ENCODE peak calls at places on chromosomes 2 and 18, in nine cellular contexts. One of them, this sample, is unnamed.

GRCh38 chr18:24043403-24043802 is 28.8 kb downstream of the TTC39C start:
- DNase-seq in OCI-LY7: no peak
- DNase-seq in ovary: no peak
- DNase-seq in spleen: no peak
- DNase-seq in AG04449: no peak
- DNase-seq in neural progenitor cell: no peak
- DNase-seq in AG10803: no peak
- DNase-seq in colonic mucosa: no peak
- DNase-seq in progenitor cell of endocrine pancreas: no peak
- DNase-seq in this sample: no peak

GRCh38 chr2:196481323-196481695 is 158.2 kb upstream of the CCDC150 start:
- DNase-seq in OCI-LY7: no peak
- DNase-seq in ovary: no peak
- DNase-seq in spleen: no peak
- DNase-seq in AG04449: peak
- DNase-seq in neural progenitor cell: no peak
- DNase-seq in AG10803: peak
- DNase-seq in colonic mucosa: no peak
- DNase-seq in progenitor cell of endocrine pancreas: no peak
- DNase-seq in this sample: no peak

GRCh38 chr2:108612153-108612513 is 77.9 kb downstream of the LIMS1 start:
- DNase-seq in OCI-LY7: peak
- DNase-seq in ovary: no peak
- DNase-seq in spleen: no peak
- DNase-seq in AG04449: no peak
- DNase-seq in neural progenitor cell: no peak
- DNase-seq in AG10803: peak
- DNase-seq in colonic mucosa: no peak
- DNase-seq in progenitor cell of endocrine pancreas: no peak
- DNase-seq in this sample: no peak

GRCh38 chr2:47675196-47675825 is 107.6 kb upstream of the MSH6 start:
- DNase-seq in OCI-LY7: no peak
- DNase-seq in ovary: no peak
- DNase-seq in spleen: no peak
- DNase-seq in AG04449: no peak
- DNase-seq in neural progenitor cell: no peak
- DNase-seq in AG10803: no peak
- DNase-seq in colonic mucosa: no peak
- DNase-seq in progenitor cell of endocrine pancreas: no peak
- DNase-seq in this sample: no peak

GRCh38 chr18:44541781-44542180 is 138.9 kb upstream of the SETBP1 start:
- DNase-seq in OCI-LY7: no peak
- DNase-seq in ovary: no peak
- DNase-seq in spleen: no peak
- DNase-seq in AG04449: no peak
- DNase-seq in neural progenitor cell: no peak
- DNase-seq in AG10803: no peak
- DNase-seq in colonic mucosa: no peak
- DNase-seq in progenitor cell of endocrine pancreas: no peak
- DNase-seq in this sample: no peak

GRCh38 chr2:158774663-158775062 is 20.5 kb upstream of the DAPL1 start:
- DNase-seq in OCI-LY7: no peak
- DNase-seq in ovary: no peak
- DNase-seq in spleen: no peak
- DNase-seq in AG04449: no peak
- DNase-seq in neural progenitor cell: no peak
- DNase-seq in AG10803: no peak
- DNase-seq in colonic mucosa: no peak
- DNase-seq in progenitor cell of endocrine pancreas: no peak
- DNase-seq in this sample: no peak

GRCh38 chr2:158796606-158797005 is 1.5 kb downstream of the DAPL1 start:
- DNase-seq in OCI-LY7: no peak
- DNase-seq in ovary: no peak
- DNase-seq in spleen: no peak
- DNase-seq in AG04449: no peak
- DNase-seq in neural progenitor cell: no peak
- DNase-seq in AG10803: no peak
- DNase-seq in colonic mucosa: no peak
- DNase-seq in progenitor cell of endocrine pancreas: no peak
- DNase-seq in this sample: no peak

GRCh38 chr2:25076749-25077148 is 34.9 kb downstream of the EFR3B start:
- DNase-seq in OCI-LY7: no peak
- DNase-seq in ovary: no peak
- DNase-seq in spleen: no peak
- DNase-seq in AG04449: no peak
- DNase-seq in neural progenitor cell: no peak
- DNase-seq in AG10803: peak
- DNase-seq in colonic mucosa: no peak
- DNase-seq in progenitor cell of endocrine pancreas: no peak
- DNase-seq in this sample: no peak

GRCh38 chr2:200125463-200125862 is 170.1 kb downstream of the MAIP1 start:
- DNase-seq in OCI-LY7: no peak
- DNase-seq in ovary: no peak
- DNase-seq in spleen: no peak
- DNase-seq in AG04449: no peak
- DNase-seq in neural progenitor cell: no peak
- DNase-seq in AG10803: no peak
- DNase-seq in colonic mucosa: peak
- DNase-seq in progenitor cell of endocrine pancreas: no peak
- DNase-seq in this sample: no peak

GRCh38 chr2:65974067-65974723 is 460.7 kb upstream of the MEIS1 start:
- DNase-seq in OCI-LY7: no peak
- DNase-seq in ovary: no peak
- DNase-seq in spleen: no peak
- DNase-seq in AG04449: no peak
- DNase-seq in neural progenitor cell: no peak
- DNase-seq in AG10803: no peak
- DNase-seq in colonic mucosa: no peak
- DNase-seq in progenitor cell of endocrine pancreas: no peak
- DNase-seq in this sample: no peak

GRCh38 chr2:88199912-88200682 is 30.0 kb downstream of the THNSL2 start:
- DNase-seq in OCI-LY7: no peak
- DNase-seq in ovary: no peak
- DNase-seq in spleen: peak
- DNase-seq in AG04449: no peak
- DNase-seq in neural progenitor cell: peak
- DNase-seq in AG10803: no peak
- DNase-seq in colonic mucosa: no peak
- DNase-seq in progenitor cell of endocrine pancreas: no peak
- DNase-seq in this sample: peak

GRCh38 chr2:235048549-235048948 is 96.7 kb downstream of the SH3BP4 start:
- DNase-seq in OCI-LY7: no peak
- DNase-seq in ovary: no peak
- DNase-seq in spleen: peak
- DNase-seq in AG04449: no peak
- DNase-seq in neural progenitor cell: no peak
- DNase-seq in AG10803: no peak
- DNase-seq in colonic mucosa: peak
- DNase-seq in progenitor cell of endocrine pancreas: no peak
- DNase-seq in this sample: no peak

GRCh38 chr2:65077898-65078297 is 21.7 kb downstream of the CEP68 start:
- DNase-seq in OCI-LY7: peak
- DNase-seq in ovary: no peak
- DNase-seq in spleen: no peak
- DNase-seq in AG04449: no peak
- DNase-seq in neural progenitor cell: no peak
- DNase-seq in AG10803: no peak
- DNase-seq in colonic mucosa: no peak
- DNase-seq in progenitor cell of endocrine pancreas: no peak
- DNase-seq in this sample: no peak

DNA sequence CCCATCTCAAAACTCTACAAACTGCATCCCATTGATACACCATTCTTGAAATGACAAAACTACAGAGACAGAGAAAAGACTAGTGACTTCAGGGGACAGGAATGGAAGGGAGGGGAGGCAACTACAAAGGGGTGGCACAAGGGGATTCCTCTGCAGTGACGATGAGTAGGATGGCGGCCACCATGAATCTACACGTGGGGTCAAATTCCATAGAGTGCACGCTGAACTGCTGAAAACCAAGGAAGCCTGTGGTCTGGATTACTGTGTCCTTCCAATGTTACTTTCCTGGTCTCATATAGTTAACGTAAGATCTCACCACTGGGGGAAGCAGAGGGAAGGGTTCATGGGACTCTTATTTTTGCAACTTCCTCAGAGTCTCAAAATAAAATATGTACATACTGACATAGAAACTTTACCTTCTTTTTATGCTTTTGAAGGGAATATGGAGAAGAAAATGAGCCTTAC is 23.6 kb downstream of the COX7A2L start:
- DNase-seq in OCI-LY7: peak
- DNase-seq in ovary: no peak
- DNase-seq in spleen: no peak
- DNase-seq in AG04449: no peak
- DNase-seq in neural progenitor cell: no peak
- DNase-seq in AG10803: no peak
- DNase-seq in colonic mucosa: no peak
- DNase-seq in progenitor cell of endocrine pancreas: no peak
- DNase-seq in this sample: no peak
- TF ChIP-seq CTCF in OCI-LY7: peak
- TF ChIP-seq CTCF in ovary: no peak
- TF ChIP-seq CTCF in spleen: no peak
- TF ChIP-seq CTCF in AG04449: no peak
- TF ChIP-seq CTCF in neural progenitor cell: peak
- TF ChIP-seq CTCF in AG10803: peak
- TF ChIP-seq CTCF in colonic mucosa: no peak
- TF ChIP-seq CTCF in progenitor cell of endocrine pancreas: peak
- TF ChIP-seq CTCF in this sample: no peak

DNA sequence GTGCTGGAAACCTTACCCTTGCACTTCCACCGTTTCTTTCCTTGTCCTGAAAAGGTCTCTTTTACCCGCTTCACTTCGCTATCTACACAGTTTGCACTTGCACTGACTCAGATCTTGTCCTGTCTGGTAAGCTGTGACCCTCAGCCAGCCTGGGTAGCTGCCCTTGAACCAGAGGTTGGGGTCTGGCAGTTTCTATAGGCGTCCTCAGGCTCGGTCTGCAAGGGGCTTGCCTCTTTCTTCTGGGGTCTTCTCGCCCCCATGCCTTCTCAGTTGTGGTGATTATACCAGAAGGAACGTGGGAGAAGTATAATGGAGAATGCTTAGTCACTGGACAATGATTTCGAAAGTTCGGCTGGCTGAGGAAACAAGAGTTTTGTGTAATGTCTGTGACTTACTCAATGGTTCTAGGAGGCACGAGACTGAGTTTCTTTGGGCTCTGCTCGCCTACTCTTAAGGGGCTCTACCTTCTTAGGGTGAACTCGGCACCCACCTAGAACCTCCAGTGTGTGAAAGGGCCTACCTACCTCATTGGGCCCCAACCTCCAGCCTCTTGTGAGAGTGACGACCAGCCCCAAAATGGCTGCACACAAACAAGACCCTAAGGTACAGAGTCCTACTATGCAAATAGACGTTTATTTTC is 6.9 kb upstream of the STAT1 start:
- DNase-seq in OCI-LY7: no peak
- DNase-seq in ovary: no peak
- DNase-seq in spleen: no peak
- DNase-seq in AG04449: peak
- DNase-seq in neural progenitor cell: no peak
- DNase-seq in AG10803: peak
- DNase-seq in colonic mucosa: peak
- DNase-seq in progenitor cell of endocrine pancreas: no peak
- DNase-seq in this sample: no peak
- TF ChIP-seq CTCF in OCI-LY7: no peak
- TF ChIP-seq CTCF in ovary: no peak
- TF ChIP-seq CTCF in spleen: no peak
- TF ChIP-seq CTCF in AG04449: no peak
- TF ChIP-seq CTCF in neural progenitor cell: no peak
- TF ChIP-seq CTCF in AG10803: no peak
- TF ChIP-seq CTCF in colonic mucosa: no peak
- TF ChIP-seq CTCF in progenitor cell of endocrine pancreas: peak
- TF ChIP-seq CTCF in this sample: no peak

GRCh38 chr2:1538663-1539062 is 125.4 kb downstream of the TPO start:
- DNase-seq in OCI-LY7: no peak
- DNase-seq in ovary: no peak
- DNase-seq in spleen: no peak
- DNase-seq in AG04449: no peak
- DNase-seq in neural progenitor cell: peak
- DNase-seq in AG10803: peak
- DNase-seq in colonic mucosa: no peak
- DNase-seq in progenitor cell of endocrine pancreas: no peak
- DNase-seq in this sample: peak
- TF ChIP-seq CTCF in OCI-LY7: no peak
- TF ChIP-seq CTCF in ovary: no peak
- TF ChIP-seq CTCF in spleen: no peak
- TF ChIP-seq CTCF in AG04449: peak
- TF ChIP-seq CTCF in neural progenitor cell: peak
- TF ChIP-seq CTCF in AG10803: peak
- TF ChIP-seq CTCF in colonic mucosa: no peak
- TF ChIP-seq CTCF in progenitor cell of endocrine pancreas: peak
- TF ChIP-seq CTCF in this sample: peak

GRCh38 chr2:102451968-102452367 is 21.1 kb upstream of the SLC9A4 start:
- DNase-seq in OCI-LY7: no peak
- DNase-seq in ovary: no peak
- DNase-seq in spleen: no peak
- DNase-seq in AG04449: no peak
- DNase-seq in neural progenitor cell: peak
- DNase-seq in AG10803: no peak
- DNase-seq in colonic mucosa: no peak
- DNase-seq in progenitor cell of endocrine pancreas: no peak
- DNase-seq in this sample: peak

GRCh38 chr2:102446936-102447335 is 24.0 kb downstream of the IL18RAP start:
- DNase-seq in OCI-LY7: no peak
- DNase-seq in ovary: no peak
- DNase-seq in spleen: no peak
- DNase-seq in AG04449: no peak
- DNase-seq in neural progenitor cell: no peak
- DNase-seq in AG10803: no peak
- DNase-seq in colonic mucosa: no peak
- DNase-seq in progenitor cell of endocrine pancreas: no peak
- DNase-seq in this sample: no peak

GRCh38 chr2:102444233-102444632 is 21.3 kb downstream of the IL18RAP start:
- DNase-seq in OCI-LY7: no peak
- DNase-seq in ovary: no peak
- DNase-seq in spleen: no peak
- DNase-seq in AG04449: no peak
- DNase-seq in neural progenitor cell: no peak
- DNase-seq in AG10803: no peak
- DNase-seq in colonic mucosa: no peak
- DNase-seq in progenitor cell of endocrine pancreas: no peak
- DNase-seq in this sample: no peak

GRCh38 chr2:102453497-102453896 is 19.5 kb upstream of the SLC9A4 start:
- DNase-seq in OCI-LY7: no peak
- DNase-seq in ovary: no peak
- DNase-seq in spleen: no peak
- DNase-seq in AG04449: no peak
- DNase-seq in neural progenitor cell: no peak
- DNase-seq in AG10803: no peak
- DNase-seq in colonic mucosa: peak
- DNase-seq in progenitor cell of endocrine pancreas: no peak
- DNase-seq in this sample: no peak

DNA sequence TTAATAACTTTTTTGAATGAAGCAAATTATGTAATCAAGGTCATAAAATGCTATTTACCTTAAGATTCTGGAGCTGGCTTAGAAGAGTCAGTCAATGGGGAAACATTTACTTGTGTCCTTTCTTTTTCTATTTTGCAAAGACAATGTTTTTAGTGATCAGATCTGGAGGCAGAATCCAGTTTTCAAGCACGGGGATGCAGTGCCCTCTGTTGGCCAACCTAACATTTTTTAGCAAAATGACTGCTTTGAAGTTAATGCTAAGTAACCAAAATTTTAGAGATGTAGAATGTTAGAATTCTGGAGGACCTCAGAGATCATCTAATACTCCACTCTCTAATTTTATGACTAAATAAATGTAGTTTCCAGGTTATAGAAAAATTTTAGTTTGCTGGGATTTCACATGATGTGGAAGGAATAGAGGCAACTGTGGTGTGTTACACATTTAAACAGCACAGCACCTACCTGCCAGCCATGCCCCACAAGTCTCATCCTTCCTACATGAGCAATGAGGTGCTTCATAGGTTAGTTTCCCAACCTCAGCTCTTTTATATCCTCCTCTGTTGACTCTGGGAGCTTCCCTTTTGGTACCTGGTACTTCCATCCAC is 23.6 kb upstream of the SLC9A4 start:
- DNase-seq in OCI-LY7: peak
- DNase-seq in ovary: no peak
- DNase-seq in spleen: no peak
- DNase-seq in AG04449: no peak
- DNase-seq in neural progenitor cell: peak
- DNase-seq in AG10803: peak
- DNase-seq in colonic mucosa: peak
- DNase-seq in progenitor cell of endocrine pancreas: no peak
- DNase-seq in this sample: peak
- TF ChIP-seq CTCF in OCI-LY7: peak
- TF ChIP-seq CTCF in ovary: no peak
- TF ChIP-seq CTCF in spleen: peak
- TF ChIP-seq CTCF in AG04449: peak
- TF ChIP-seq CTCF in neural progenitor cell: peak
- TF ChIP-seq CTCF in AG10803: peak
- TF ChIP-seq CTCF in colonic mucosa: peak
- TF ChIP-seq CTCF in progenitor cell of endocrine pancreas: peak
- TF ChIP-seq CTCF in this sample: peak